ENCODE peak calls at places on chromosomes 6 and 20, in six cellular contexts. J, G, B, V, F and H are unnamed samples.

GRCh38 chr6:40789143-40789764 is 202.1 kb upstream of the LRFN2 start:
- DNase-seq in V (no peak), J (no peak), G (no peak), F (no peak), B (no peak), H (peak; percentile 70)

GRCh38 chr6:144284474-144284752 is 722 bp upstream of the UTRN start:
- DNase-seq in F (no peak), B (no peak), V (no peak), G (no peak), J (no peak), H (no peak)

GRCh38 chr20:19688031-19688806 is 69.8 kb upstream of the RIN2 start:
- DNase-seq in V (peak; percentile 93), J (peak; percentile 76), F (peak; percentile 76), G (peak; percentile 81), B (peak; percentile 89), H (no peak)

GRCh38 chr20:38338849-38339520 is 7.3 kb upstream of the LBP start:
- DNase-seq in F (no peak), V (no peak), J (no peak), B (no peak), G (no peak), H (no peak)

GRCh38 chr20:45890077-45890996 is 671 bp downstream of the NEURL2 start:
- DNase-seq in V (peak; percentile 96), B (peak; percentile 35), G (peak; percentile 83), F (peak; percentile 88), J (peak; percentile 84), H (no peak)

GRCh38 chr20:14189794-14190402 is 147.5 kb downstream of the FLRT3 start:
- DNase-seq in J (no peak), G (no peak), F (no peak), V (no peak), B (peak; percentile 12), H (no peak)

GRCh38 chr6:28274888-28275287 is 6.5 kb upstream of the PGBD1 start:
- DNase-seq in G (no peak), V (no peak), F (no peak), J (no peak), B (no peak), H (no peak)

GRCh38 chr6:122568865-122569264 is 41.3 kb upstream of the PKIB start:
- DNase-seq in J (no peak), G (no peak), V (no peak), F (no peak), B (no peak), H (no peak)

GRCh38 chr20:52019313-52019712 is 172.3 kb downstream of the ZFP64 start:
- DNase-seq in V (no peak), J (no peak), G (no peak), B (no peak), F (no peak), H (no peak)

GRCh38 chr6:116087437-116088027 is 13.1 kb upstream of the NT5DC1 start:
- DNase-seq in G (no peak), F (no peak), B (no peak), V (no peak), J (no peak), H (no peak)

GRCh38 chr6:161139766-161140553 is 133.9 kb downstream of the AGPAT4 start:
- DNase-seq in G (peak; percentile 53), F (no peak), B (no peak), V (peak; percentile 90), J (peak; percentile 37), H (no peak)

GRCh38 chr6:159002432-159003160 is 2.6 kb upstream of the RSPH3 start:
- DNase-seq in V (no peak), B (no peak), F (no peak), J (peak; percentile 16), G (no peak), H (no peak)

GRCh38 chr6:131914234-131914633 is 36.9 kb downstream of the CCN2 start:
- DNase-seq in J (no peak), V (no peak), B (no peak), G (no peak), F (no peak), H (no peak)

GRCh38 chr6:168232989-168233874 is 86.3 kb downstream of the DACT2 start:
- DNase-seq in V (no peak), G (no peak), B (no peak), J (no peak), F (no peak), H (no peak)

GRCh38 chr20:10674684-10675455 is 1.1 kb upstream of the JAG1 start:
- DNase-seq in V (peak; percentile 94), B (peak; percentile 97), J (peak; percentile 79), G (peak; percentile 84), F (peak; percentile 85), H (no peak)

GRCh38 chr20:12886618-12887363 is 122.0 kb upstream of the SPTLC3 start:
- DNase-seq in J (no peak), F (no peak), B (no peak), V (peak; percentile 83), G (no peak), H (no peak)

GRCh38 chr6:1611322-1611571 is 1.5 kb downstream of the FOXC1 start:
- DNase-seq in G (no peak), B (no peak), V (no peak), F (peak; percentile 39), J (no peak), H (no peak)

GRCh38 chr6:105603779-105604592 is 201.1 kb upstream of the PREP start:
- DNase-seq in F (peak; percentile 20), V (no peak), J (peak; percentile 26), G (no peak), B (no peak), H (no peak)
- H3K27ac ChIP-seq in F (no peak overlapping the region), V (peak overlapping the region; percentile 41), J (peak overlapping the region; percentile 6), G (peak overlapping the region; percentile 34), B (peak overlapping the region; percentile 96), H (no peak overlapping the region)

DNA sequence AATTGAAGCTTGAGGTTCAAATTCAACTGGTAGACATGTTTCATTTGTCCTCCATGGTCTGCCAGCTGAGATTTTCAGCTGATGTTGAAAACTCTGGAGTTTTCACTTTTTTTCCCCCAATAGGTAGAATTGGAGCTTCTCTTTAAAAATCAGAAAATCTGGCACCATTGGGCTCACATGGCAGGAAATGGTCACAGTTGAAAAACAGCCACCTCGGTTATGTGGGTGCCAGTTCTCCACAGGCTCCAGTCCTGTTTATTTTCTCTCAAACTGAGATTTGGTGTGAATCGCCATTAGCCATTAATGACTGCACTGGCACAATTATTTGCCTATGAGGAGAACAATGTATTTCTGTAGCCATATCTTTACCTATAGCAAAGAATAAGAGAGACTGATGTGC is 171.4 kb upstream of the TFAP2D start:
- DNase-seq in G (no peak), J (no peak), F (no peak), B (no peak), V (no peak), H (no peak)
- H3K4me3 ChIP-seq in G (no peak overlapping the region), J (no peak overlapping the region), F (no peak overlapping the region), B (no peak overlapping the region), V (no peak overlapping the region), H (no peak overlapping the region)

GRCh38 chr6:111841822-111842221 is 31.4 kb downstream of the FYN start:
- DNase-seq in V (no peak), G (peak; percentile 31), F (peak; percentile 45), J (no peak), B (no peak), H (peak; percentile 80)

GRCh38 chr6:111837007-111837406 is 36.2 kb downstream of the FYN start:
- DNase-seq in F (no peak), V (no peak), G (no peak), J (no peak), B (no peak), H (peak; percentile 73)

GRCh38 chr6:111837641-111838500 is 35.4 kb downstream of the FYN start:
- DNase-seq in B (no peak), V (no peak), G (no peak), J (no peak), F (no peak), H (peak; percentile 54)

GRCh38 chr6:111840821-111841220 is 32.4 kb downstream of the FYN start:
- DNase-seq in J (no peak), V (no peak), B (no peak), G (no peak), F (no peak), H (no peak)

GRCh38 chr6:111838749-111839484 is 34.3 kb downstream of the FYN start:
- DNase-seq in J (no peak), F (no peak), V (no peak), B (no peak), G (no peak), H (no peak)
- H3K27ac ChIP-seq in J (no peak overlapping the region), F (no peak overlapping the region), V (no peak overlapping the region), B (no peak overlapping the region), G (no peak overlapping the region), H (peak overlapping the region; percentile 86)

GRCh38 chr6:154479388-154480143 is 30.9 kb downstream of the CNKSR3 start:
- DNase-seq in G (no peak), J (no peak), F (no peak), B (no peak), V (no peak), H (no peak)
- H3K4me3 ChIP-seq in G (no peak overlapping the region), J (no peak overlapping the region), F (no peak overlapping the region), B (no peak overlapping the region), V (peak overlapping the region; percentile 23), H (no peak overlapping the region)

GRCh38 chr6:157430834-157431233 is 49.8 kb downstream of the ZDHHC14 start:
- DNase-seq in B (no peak), F (no peak), V (no peak), J (no peak), G (no peak), H (no peak)

GRCh38 chr6:157433678-157434081 is 52.7 kb downstream of the ZDHHC14 start:
- DNase-seq in J (no peak), F (no peak), G (no peak), V (no peak), B (no peak), H (no peak)

GRCh38 chr6:157434349-157435016 is 53.5 kb downstream of the ZDHHC14 start:
- DNase-seq in V (no peak), B (no peak), J (peak; percentile 64), G (no peak), F (peak; percentile 70), H (no peak)

GRCh38 chr6:157432861-157433260 is 51.9 kb downstream of the ZDHHC14 start:
- DNase-seq in G (no peak), J (no peak), F (no peak), B (no peak), V (no peak), H (no peak)

GRCh38 chr6:157432231-157432630 is 51.2 kb downstream of the ZDHHC14 start:
- DNase-seq in B (no peak), V (no peak), F (no peak), G (no peak), J (no peak), H (no peak)
- H3K27ac ChIP-seq in B (no peak overlapping the region), V (no peak overlapping the region), F (peak overlapping the region; percentile 24), G (no peak overlapping the region), J (peak overlapping the region; percentile 42), H (no peak overlapping the region)

GRCh38 chr20:31719644-31720485 is 2.8 kb downstream of the BCL2L1 start:
- DNase-seq in J (no peak), V (no peak), G (peak; percentile 53), F (no peak), B (peak; percentile 72), H (no peak)
- H3K4me3 ChIP-seq in J (peak overlapping the region; percentile 85), V (peak overlapping the region; percentile 78), G (peak overlapping the region; percentile 70), F (peak overlapping the region; percentile 71), B (peak overlapping the region; percentile 68), H (peak overlapping the region; percentile 96)